ENCODE peak calls at places on chromosome 21, in six cellular contexts. Z is K562, L is A549, C is upper lobe of left lung, V is GM12878, F is HepG2. Q is an unnamed sample.

GRCh38 chr21:37829447-37829846 is 86.8 kb downstream of the KCNJ6 start:
- ATAC-seq in L (peak), C (peak), V (peak), F (peak), Z (no peak), Q (no peak)

GRCh38 chr21:35136586-35137254 is 87.6 kb upstream of the RUNX1 start:
- ATAC-seq in Z (peak), C (no peak), L (peak), F (no peak), V (no peak), Q (no peak)

GRCh38 chr21:23899561-23899960 is 1707.7 kb downstream of the MRPL39 start:
- ATAC-seq in V (no peak), F (no peak), Z (no peak), L (no peak), C (no peak), Q (no peak)

GRCh38 chr21:15219866-15220265 is 155.1 kb upstream of the NRIP1 start:
- ATAC-seq in Z (no peak), F (no peak), V (no peak), C (peak), L (no peak), Q (no peak)

GRCh38 chr21:34988139-34988538 is 61.0 kb downstream of the RUNX1 start:
- ATAC-seq in V (no peak), Z (no peak), L (no peak), C (no peak), F (no peak), Q (no peak)

GRCh38 chr21:35232545-35233176 is 183.6 kb upstream of the RUNX1 start:
- ATAC-seq in Z (peak), L (no peak), V (no peak), C (peak), F (no peak), Q (no peak)

GRCh38 chr21:15406791-15407190 is 323.0 kb upstream of the USP25 start:
- ATAC-seq in L (no peak), V (no peak), C (no peak), Z (no peak), F (no peak), Q (no peak)

GRCh38 chr21:31518580-31518979 is 140.9 kb upstream of the SOD1 start:
- ATAC-seq in V (no peak), F (no peak), C (no peak), L (no peak), Z (no peak), Q (no peak)

GRCh38 chr21:37467082-37467481 is 100.5 kb downstream of the DYRK1A start:
- ATAC-seq in Z (no peak), V (no peak), L (no peak), C (no peak), F (no peak), Q (no peak)

GRCh38 chr21:46637952-46638746 is 2.7 kb downstream of the PRMT2 start:
- ATAC-seq in L (no peak), F (no peak), V (peak), Z (peak), C (no peak), Q (no peak)

GRCh38 chr21:23119491-23119890 is 2121.3 kb downstream of the NCAM2 start:
- ATAC-seq in F (no peak), L (no peak), C (no peak), V (no peak), Z (no peak), Q (no peak)

GRCh38 chr21:25491267-25491666 is 116.0 kb downstream of the MRPL39 start:
- ATAC-seq in F (no peak), C (no peak), V (no peak), L (no peak), Z (no peak), Q (no peak)

GRCh38 chr21:46656820-46657219 is 21.3 kb downstream of the PRMT2 start:
- ATAC-seq in L (no peak), Z (no peak), V (no peak), F (no peak), C (no peak), Q (no peak)

GRCh38 chr21:38760017-38760761 is 45.5 kb upstream of the ETS2 start:
- ATAC-seq in C (no peak), F (no peak), Z (peak), V (no peak), L (no peak), Q (no peak)

GRCh38 chr21:36874665-36875064 is 91.8 kb downstream of the HLCS start:
- ATAC-seq in F (no peak), Z (no peak), C (no peak), V (no peak), L (no peak), Q (no peak)

GRCh38 chr21:46111193-46111571 is 13.3 kb downstream of the COL6A2 start:
- ATAC-seq in V (no peak), Z (no peak), L (no peak), C (peak), F (no peak), Q (no peak)

GRCh38 chr21:16002872-16003466 is 273.2 kb downstream of the USP25 start:
- ATAC-seq in F (no peak), L (no peak), C (no peak), Z (no peak), V (no peak), Q (no peak)

GRCh38 chr21:35470522-35470921 is 421.4 kb upstream of the RUNX1 start:
- ATAC-seq in C (peak), Z (peak), F (no peak), V (no peak), L (no peak), Q (no peak)

GRCh38 chr21:17444828-17445227 is 68.0 kb upstream of the CXADR start:
- ATAC-seq in F (no peak), C (no peak), Z (no peak), L (no peak), V (no peak), Q (no peak)

GRCh38 chr21:20023199-20023598 is 975.0 kb upstream of the NCAM2 start:
- ATAC-seq in Z (no peak), F (no peak), L (no peak), V (no peak), C (no peak), Q (no peak)

GRCh38 chr21:35699360-35699759 is 361.0 kb downstream of the SETD4 start:
- ATAC-seq in C (no peak), Z (no peak), V (no peak), L (no peak), F (no peak), Q (no peak)

DNA sequence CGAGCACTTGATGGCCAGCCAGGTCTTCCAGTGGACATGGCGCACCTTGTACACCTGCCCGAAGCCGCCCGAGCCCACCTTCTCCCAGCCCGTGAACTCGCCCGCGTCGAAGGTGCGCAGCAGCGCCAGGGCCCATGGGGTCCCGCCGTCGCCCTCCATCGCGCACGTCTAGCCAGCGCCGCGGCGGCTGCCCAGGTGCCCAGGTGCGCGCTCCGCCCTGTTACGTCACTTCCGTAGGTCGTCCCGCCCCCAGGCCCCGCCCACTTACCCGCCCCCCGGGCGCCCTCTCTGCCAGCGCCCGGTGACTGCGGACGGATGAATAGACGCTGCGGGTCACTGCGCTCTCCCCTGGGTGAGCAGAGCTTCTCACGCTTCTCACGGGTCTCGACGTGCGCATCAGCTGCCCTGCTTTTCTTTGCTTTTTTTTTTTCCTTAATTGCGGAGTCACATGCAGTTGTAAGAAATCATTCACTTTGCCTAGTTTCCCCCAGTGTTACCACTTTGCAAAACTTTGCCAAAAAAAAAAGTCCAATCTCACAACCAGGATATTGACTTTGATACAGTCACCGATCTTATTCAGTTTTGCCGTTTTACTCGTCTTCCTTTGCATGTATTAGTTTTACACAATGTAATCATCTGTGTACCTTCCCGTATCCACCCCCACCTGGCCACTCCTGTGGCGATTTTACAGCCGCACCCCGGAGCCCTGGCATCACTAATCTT is at the start of gene RIPK4:
- ATAC-seq in Z (no peak), F (peak), V (peak), C (peak), L (peak), Q (no peak)
- TF ChIP-seq POLR2A in Z (no peak), F (no peak), V (peak), C (peak), L (peak), Q (no peak)

GRCh38 chr21:33206771-33207290 is 22.9 kb upstream of the IFNAR2 start:
- ATAC-seq in F (no peak), L (no peak), V (no peak), Z (no peak), C (peak), Q (no peak)
- TF ChIP-seq EP300 in F (no peak), L (no peak), V (no peak), Z (no peak), C (no peak), Q (no peak)

DNA sequence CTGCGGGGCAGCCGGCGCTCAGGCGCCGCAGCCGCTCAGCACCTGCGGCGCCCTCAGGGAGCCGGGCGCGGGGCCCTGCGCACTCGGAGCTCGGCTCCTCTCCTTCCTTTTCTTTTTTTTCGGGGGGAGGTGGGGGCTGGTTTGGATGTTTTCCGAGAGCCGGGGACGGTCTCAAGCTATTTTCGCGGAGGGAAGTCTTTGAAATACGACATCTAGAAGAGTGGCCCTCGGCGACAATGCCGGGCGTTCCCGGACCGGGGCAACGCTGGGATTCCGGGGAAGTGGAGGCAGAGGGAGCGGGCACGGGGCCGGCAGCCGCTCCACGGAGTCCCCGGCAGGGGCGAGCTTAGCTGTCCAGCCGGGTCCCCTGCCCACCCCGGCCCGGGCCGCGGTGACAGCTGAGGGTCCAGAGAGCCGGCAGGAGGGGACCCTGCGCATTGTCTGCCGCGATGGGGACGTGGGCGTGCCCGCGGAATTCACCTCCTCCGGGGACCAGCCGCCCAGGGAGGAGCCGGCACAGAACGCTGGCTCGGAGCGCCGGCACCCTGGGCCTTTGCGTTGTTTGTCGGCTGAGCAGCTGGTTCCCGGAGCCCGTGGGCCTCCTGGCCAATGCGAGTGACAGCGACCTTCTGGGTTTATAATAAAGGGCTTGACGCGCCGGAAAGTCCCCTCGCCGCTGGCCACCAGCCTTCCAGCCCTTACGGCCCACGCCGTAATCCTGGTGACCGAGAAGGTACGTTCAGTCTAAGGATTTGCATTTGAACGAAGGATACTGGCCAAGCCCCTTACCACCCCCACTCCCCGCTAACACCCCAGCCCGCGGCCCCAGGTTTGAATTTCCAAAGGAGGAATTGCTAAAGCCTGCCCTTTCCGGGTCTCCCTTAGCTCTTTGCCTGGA is 582 bp downstream of the SLC37A1 start:
- ATAC-seq in V (peak), F (peak), Z (peak), L (peak), C (peak), Q (peak)
- TF ChIP-seq POLR2A in V (peak), F (no peak), Z (no peak), L (no peak), C (peak), Q (no peak)

DNA sequence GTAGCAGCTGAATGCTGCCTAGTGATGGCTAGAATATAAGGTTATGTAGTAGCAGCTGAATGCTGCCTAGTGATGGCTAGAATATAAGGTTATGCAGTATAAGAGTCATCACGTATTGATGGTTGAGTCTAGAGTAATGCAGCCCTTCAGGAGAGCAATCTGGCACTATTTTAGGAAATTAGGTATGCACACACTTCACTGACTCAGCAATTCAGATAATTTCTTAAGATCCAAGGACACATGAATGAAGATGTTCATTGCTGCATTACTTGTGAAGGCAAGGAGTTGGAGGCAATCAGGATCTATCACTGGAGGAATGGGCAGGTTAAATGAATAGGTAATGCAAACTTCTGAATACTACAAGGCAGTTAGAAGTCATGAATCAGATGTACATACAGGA is 13.6 kb downstream of the LTN1 start:
- ATAC-seq in V (no peak), F (no peak), Z (no peak), L (no peak), C (no peak), Q (no peak)
- TF ChIP-seq EP300 in V (no peak), F (no peak), Z (no peak), L (no peak), C (no peak), Q (no peak)

DNA sequence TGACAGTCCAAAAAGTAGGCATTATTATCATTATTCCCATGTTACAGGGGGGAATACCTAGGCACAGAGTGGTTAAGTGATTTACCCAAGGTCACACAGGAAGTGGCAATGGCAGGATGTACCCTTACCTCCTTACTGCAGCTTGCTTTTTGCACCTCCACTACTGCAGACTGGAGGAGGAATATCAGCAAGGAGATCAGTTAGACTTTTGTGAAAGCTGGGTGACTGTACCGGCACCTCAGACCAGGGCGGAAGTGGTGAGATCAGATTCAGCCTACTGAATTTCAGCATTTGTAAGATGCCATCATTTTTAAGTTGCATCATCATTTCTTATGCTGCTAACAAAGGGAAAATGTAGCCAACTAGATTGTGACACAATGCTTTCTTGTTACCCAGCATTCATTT is 4.5 kb downstream of the ADARB1 start:
- ATAC-seq in F (no peak), Z (no peak), L (no peak), V (no peak), C (peak), Q (peak)
- TF ChIP-seq POLR2A in F (no peak), Z (no peak), L (no peak), V (no peak), C (no peak), Q (no peak)

GRCh38 chr21:29297483-29298347 is 1.0 kb upstream of the BACH1 start:
- ATAC-seq in V (no peak), Z (no peak), L (no peak), F (no peak), C (no peak), Q (no peak)

GRCh38 chr21:29300547-29301138 is 1.9 kb downstream of the BACH1 start:
- ATAC-seq in C (no peak), Z (no peak), F (no peak), L (no peak), V (peak), Q (no peak)

GRCh38 chr21:29298348-29299045 is at the start of gene BACH1:
- ATAC-seq in C (peak), Z (peak), V (peak), F (peak), L (peak), Q (peak)

GRCh38 chr21:29299906-29300546 is 1.3 kb downstream of the BACH1 start:
- ATAC-seq in C (peak), V (peak), F (peak), L (peak), Z (peak), Q (peak)

GRCh38 chr21:29299046-29299905 is 554 bp downstream of the BACH1 start:
- ATAC-seq in Z (peak), C (peak), F (peak), V (peak), L (peak), Q (peak)
- TF ChIP-seq EP300 in Z (peak), C (no peak), F (no peak), V (no peak), L (no peak), Q (no peak)